ENCODE peak calls at places on chromosomes 2 and 18, in six cellular contexts. L is NB4, X is Panc1, S is fibroblast of lung, Y is PC-9, U is hepatocyte. A is an unnamed sample.

GRCh38 chr2:82790277-82791021 is 1668.6 kb downstream of the SUCLG1 start:
- DNase-seq in L (no peak), X (peak; percentile 78), S (peak; percentile 91), Y (peak; percentile 34), U (peak; percentile 8), A (no peak)

GRCh38 chr2:64860321-64860751 is 128.9 kb upstream of the SLC1A4 start:
- DNase-seq in L (peak; percentile 70), X (no peak), S (no peak), Y (no peak), U (no peak), A (no peak)

GRCh38 chr18:32803571-32803970 is 30.7 kb upstream of the KLHL14 start:
- DNase-seq in L (no peak), X (no peak), S (no peak), Y (no peak), U (no peak), A (peak; percentile 2)

GRCh38 chr18:33839452-33840225 is 261.6 kb downstream of the ASXL3 start:
- DNase-seq in L (peak; percentile 57), X (no peak), S (peak; percentile 79), Y (no peak), U (peak; percentile 77), A (peak; percentile 78)

GRCh38 chr2:117930775-117931174 is 83.1 kb downstream of the CCDC93 start:
- DNase-seq in L (no peak), X (no peak), S (no peak), Y (no peak), U (no peak), A (no peak)

GRCh38 chr18:251572-251971 is 16.3 kb downstream of the THOC1 start:
- DNase-seq in L (no peak), X (no peak), S (no peak), Y (no peak), U (no peak), A (no peak)

GRCh38 chr2:85851253-85851955 is 37.4 kb downstream of the ST3GAL5 start:
- DNase-seq in L (no peak), X (no peak), S (no peak), Y (no peak), U (no peak), A (no peak)

GRCh38 chr2:181742908-181743722 is 62.8 kb upstream of the NEUROD1 start:
- DNase-seq in L (peak; percentile 68), X (peak; percentile 47), S (peak; percentile 80), Y (peak; percentile 50), U (peak; percentile 62), A (peak; percentile 64)

GRCh38 chr2:237059155-237059875 is 26.4 kb upstream of the COPS8 start:
- DNase-seq in L (no peak), X (no peak), S (no peak), Y (no peak), U (no peak), A (no peak)

DNA sequence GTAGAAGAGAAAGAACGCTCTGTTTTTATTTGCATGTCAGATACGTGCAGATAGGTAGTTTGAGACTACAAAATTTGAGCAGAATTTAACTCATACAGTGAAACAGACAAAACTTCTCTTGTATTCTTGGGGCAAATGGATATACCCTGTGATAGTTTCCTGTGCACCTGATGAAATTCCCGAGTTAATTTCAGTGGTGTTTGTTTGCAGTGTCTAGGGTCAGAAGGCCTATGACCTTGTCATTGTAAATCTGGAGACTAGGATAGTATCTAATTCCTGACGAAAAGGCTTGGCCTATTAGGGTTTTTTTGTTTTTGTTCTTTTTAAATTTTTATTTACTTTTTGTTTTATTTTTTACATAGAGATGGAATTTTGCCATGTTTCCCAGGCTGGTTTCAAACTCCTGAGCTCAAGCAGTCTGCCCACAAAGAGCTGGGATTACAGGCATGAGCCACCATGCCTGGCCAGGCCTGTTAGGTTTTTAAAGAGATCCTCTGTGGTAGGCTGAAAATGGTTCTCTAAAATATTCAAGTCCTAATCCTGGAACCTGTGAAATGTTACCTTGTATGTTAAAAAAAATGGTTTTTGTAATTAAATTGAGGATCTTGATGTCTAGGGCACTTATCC is 17.6 kb downstream of the LCLAT1 start:
- DNase-seq in L (no peak), X (no peak), S (no peak), Y (no peak), U (no peak), A (no peak)
- H3K4me3 ChIP-seq in L (no peak overlapping the region), X (no peak overlapping the region), S (no peak overlapping the region), Y (no peak overlapping the region), U (no peak overlapping the region), A (no peak overlapping the region)

GRCh38 chr2:231530099-231531085 is at the start of gene NMUR1:
- DNase-seq in L (peak; percentile 75), X (no peak), S (peak; percentile 10), Y (peak; percentile 47), U (peak; percentile 72), A (no peak)
- TF ChIP-seq CTCF in L (peak; percentile 60), X (peak; percentile 95), S (peak; percentile 52), Y (peak; percentile 51), U (peak; percentile 62), A (peak; percentile 49)

GRCh38 chr18:59357928-59358327 is 1.1 kb downstream of the LMAN1 start:
- DNase-seq in L (peak; percentile 43), X (peak; percentile 28), S (peak; percentile 65), Y (no peak), U (peak; percentile 57), A (no peak)
- H3K4me3 ChIP-seq in L (peak overlapping the region; percentile 94), X (peak overlapping the region; percentile 91), S (peak overlapping the region; percentile 98), Y (peak overlapping the region; percentile 95), U (peak overlapping the region; percentile 70), A (peak overlapping the region; percentile 93)

DNA sequence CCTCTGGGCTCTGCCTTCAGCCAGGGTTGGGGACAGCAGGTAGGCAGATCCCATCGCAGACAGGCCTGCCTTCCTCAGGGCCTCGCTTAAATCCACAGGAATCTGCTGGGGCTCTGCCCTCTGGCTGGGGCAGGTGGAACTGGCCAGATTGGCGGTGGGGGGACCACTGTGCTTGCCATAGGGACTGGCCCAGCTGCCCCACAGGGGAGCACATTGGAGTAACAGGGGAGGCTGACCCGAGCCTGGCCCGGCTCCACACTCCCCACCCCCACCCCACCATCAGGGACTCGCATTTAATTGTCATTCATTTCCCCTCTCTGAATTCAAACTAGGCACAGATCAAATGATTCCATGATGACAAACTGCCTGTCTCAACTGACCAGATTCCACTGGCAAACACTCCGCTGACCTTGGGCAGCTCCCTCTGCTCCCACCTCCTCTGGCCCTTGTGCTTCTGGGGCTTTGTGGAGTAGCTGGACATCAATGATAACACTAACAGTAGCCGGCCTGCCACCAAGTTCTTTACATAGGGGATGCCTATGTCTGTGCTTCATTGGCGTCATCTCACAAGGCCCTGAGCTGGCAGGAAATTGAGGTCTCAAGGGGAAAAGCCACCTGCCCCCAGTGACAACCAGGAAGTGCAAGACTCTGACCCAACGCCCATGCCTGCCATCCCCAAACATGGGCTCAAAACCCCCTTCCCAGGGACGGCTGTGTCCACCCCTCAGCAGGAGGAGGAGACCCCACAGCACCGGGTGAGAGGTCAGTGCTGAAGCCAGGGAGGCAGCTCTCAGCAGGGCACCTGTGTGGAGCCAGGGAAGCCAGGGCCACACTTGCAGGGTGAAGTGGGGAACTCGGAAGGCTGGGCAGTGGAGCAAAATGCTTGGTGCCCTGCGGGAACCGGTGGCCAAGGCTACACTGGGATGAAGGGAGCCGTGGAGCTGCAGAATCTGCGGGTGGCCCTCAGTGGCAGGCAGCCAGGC is 2.1 kb upstream of the B3GNT7 start:
- DNase-seq in L (peak; percentile 85), X (no peak), S (no peak), Y (no peak), U (no peak), A (no peak)
- TF ChIP-seq CTCF in L (peak; percentile 21), X (peak; percentile 40), S (no peak), Y (peak; percentile 41), U (peak; percentile 16), A (no peak)

GRCh38 chr2:31581124-31581795 is 522 bp upstream of the SRD5A2 start:
- DNase-seq in L (no peak), X (no peak), S (no peak), Y (no peak), U (no peak), A (no peak)
- H3K4me3 ChIP-seq in L (no peak overlapping the region), X (no peak overlapping the region), S (no peak overlapping the region), Y (no peak overlapping the region), U (no peak overlapping the region), A (no peak overlapping the region)

GRCh38 chr2:27647289-27647688 is 16.1 kb downstream of the SUPT7L start:
- DNase-seq in L (no peak), X (no peak), S (no peak), Y (no peak), U (no peak), A (no peak)
- TF ChIP-seq CTCF in L (no peak), X (no peak), S (no peak), Y (no peak), U (no peak), A (no peak)

DNA sequence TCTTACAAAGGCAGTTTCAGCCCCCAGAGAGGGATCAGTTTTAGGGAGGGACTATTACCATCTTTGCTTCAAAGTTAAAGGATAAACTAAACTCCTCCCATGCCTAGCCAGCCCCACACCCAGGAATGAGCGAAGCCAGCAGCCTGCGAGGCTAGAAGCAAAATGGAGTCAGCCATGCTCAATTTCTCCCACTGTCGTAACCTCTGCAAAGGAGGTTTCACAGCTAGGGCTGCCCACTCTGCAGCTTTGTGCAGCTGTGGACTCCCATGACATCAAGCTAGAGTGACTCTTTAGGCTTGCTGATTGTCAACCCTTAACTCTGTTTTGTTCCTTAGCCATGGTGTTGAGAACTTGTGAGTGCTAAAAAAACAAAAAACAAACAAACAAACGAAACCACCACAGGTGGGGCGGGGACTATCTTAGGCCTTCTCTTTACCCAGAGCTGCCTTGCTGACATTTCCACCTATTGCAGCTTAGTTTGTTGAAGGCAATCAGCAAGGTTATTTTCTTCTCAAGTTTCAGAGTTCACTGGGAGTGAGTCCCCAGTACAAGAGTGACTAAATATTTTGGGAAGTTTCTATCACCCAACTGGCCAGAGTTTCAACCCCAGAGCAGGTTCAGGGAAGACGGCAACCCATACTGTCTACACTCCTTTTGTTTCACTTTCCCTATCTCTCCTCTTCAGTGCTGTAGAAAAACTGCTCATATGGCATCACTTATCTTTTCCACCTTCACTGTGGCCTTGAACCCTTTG is 592.1 kb downstream of the XIRP2 start:
- DNase-seq in L (no peak), X (peak; percentile 15), S (no peak), Y (no peak), U (no peak), A (no peak)
- H3K4me3 ChIP-seq in L (no peak overlapping the region), X (peak overlapping the region; percentile 40), S (no peak overlapping the region), Y (no peak overlapping the region), U (no peak overlapping the region), A (no peak overlapping the region)